ENCODE peak calls at places on chromosome 11, in seven cellular contexts. One of them, this sample, is unnamed.

GRCh38 chr11:65787649-65788622 is 1.1 kb downstream of the OVOL1 start:
- DNase-seq in H9: peak
- DNase-seq in mesenchymal stem cell: no peak
- DNase-seq in fibroblast of lung: no peak
- DNase-seq in SK-N-SH: peak
- DNase-seq in MM.1S: no peak
- DNase-seq in neuronal stem cell: no peak
- DNase-seq in this sample: peak

GRCh38 chr11:6229911-6230310 is 4.5 kb downstream of the FHIP1B start:
- DNase-seq in neuronal stem cell: no peak
- DNase-seq in mesenchymal stem cell: no peak
- DNase-seq in fibroblast of lung: no peak
- DNase-seq in H9: no peak
- DNase-seq in MM.1S: no peak
- DNase-seq in SK-N-SH: no peak
- DNase-seq in this sample: peak

GRCh38 chr11:77441409-77441808 is 32.5 kb downstream of the PAK1 start:
- DNase-seq in H9: no peak
- DNase-seq in fibroblast of lung: no peak
- DNase-seq in MM.1S: no peak
- DNase-seq in neuronal stem cell: no peak
- DNase-seq in SK-N-SH: no peak
- DNase-seq in mesenchymal stem cell: no peak
- DNase-seq in this sample: no peak

GRCh38 chr11:81005595-81005994 is 1564.8 kb upstream of the TENM4 start:
- DNase-seq in mesenchymal stem cell: peak
- DNase-seq in neuronal stem cell: no peak
- DNase-seq in fibroblast of lung: peak
- DNase-seq in SK-N-SH: no peak
- DNase-seq in MM.1S: no peak
- DNase-seq in H9: no peak
- DNase-seq in this sample: no peak

GRCh38 chr11:1482581-1483444 is 3.8 kb downstream of the MOB2 start:
- DNase-seq in neuronal stem cell: no peak
- DNase-seq in H9: no peak
- DNase-seq in mesenchymal stem cell: no peak
- DNase-seq in fibroblast of lung: no peak
- DNase-seq in MM.1S: no peak
- DNase-seq in SK-N-SH: no peak
- DNase-seq in this sample: no peak

GRCh38 chr11:28760676-28761390 is 652.6 kb downstream of the METTL15 start:
- DNase-seq in H9: no peak
- DNase-seq in SK-N-SH: no peak
- DNase-seq in mesenchymal stem cell: peak
- DNase-seq in fibroblast of lung: no peak
- DNase-seq in MM.1S: no peak
- DNase-seq in neuronal stem cell: no peak
- DNase-seq in this sample: no peak

GRCh38 chr11:22130462-22131053 is 62.3 kb upstream of the ANO5 start:
- DNase-seq in neuronal stem cell: peak
- DNase-seq in fibroblast of lung: no peak
- DNase-seq in SK-N-SH: peak
- DNase-seq in mesenchymal stem cell: no peak
- DNase-seq in MM.1S: peak
- DNase-seq in H9: no peak
- DNase-seq in this sample: no peak

GRCh38 chr11:99571094-99571493 is 550.3 kb downstream of the CNTN5 start:
- DNase-seq in fibroblast of lung: no peak
- DNase-seq in MM.1S: no peak
- DNase-seq in H9: no peak
- DNase-seq in neuronal stem cell: no peak
- DNase-seq in mesenchymal stem cell: no peak
- DNase-seq in SK-N-SH: no peak
- DNase-seq in this sample: no peak

GRCh38 chr11:101706015-101706414 is 122.2 kb upstream of the TRPC6 start:
- DNase-seq in SK-N-SH: no peak
- DNase-seq in mesenchymal stem cell: peak
- DNase-seq in MM.1S: no peak
- DNase-seq in neuronal stem cell: no peak
- DNase-seq in H9: no peak
- DNase-seq in fibroblast of lung: peak
- DNase-seq in this sample: no peak

GRCh38 chr11:9090488-9091043 is 833 bp downstream of the SCUBE2 start:
- DNase-seq in fibroblast of lung: no peak
- DNase-seq in SK-N-SH: peak
- DNase-seq in MM.1S: no peak
- DNase-seq in mesenchymal stem cell: peak
- DNase-seq in neuronal stem cell: no peak
- DNase-seq in H9: no peak
- DNase-seq in this sample: no peak

GRCh38 chr11:119316017-119316728 is 757 bp downstream of the MCAM start:
- DNase-seq in MM.1S: no peak
- DNase-seq in SK-N-SH: peak
- DNase-seq in neuronal stem cell: no peak
- DNase-seq in H9: no peak
- DNase-seq in fibroblast of lung: no peak
- DNase-seq in mesenchymal stem cell: peak
- DNase-seq in this sample: no peak

GRCh38 chr11:15159085-15159484 is 44.4 kb downstream of the INSC start:
- DNase-seq in mesenchymal stem cell: peak
- DNase-seq in H9: peak
- DNase-seq in neuronal stem cell: no peak
- DNase-seq in MM.1S: peak
- DNase-seq in fibroblast of lung: peak
- DNase-seq in SK-N-SH: peak
- DNase-seq in this sample: peak

GRCh38 chr11:79971255-79971654 is 530.4 kb upstream of the TENM4 start:
- DNase-seq in mesenchymal stem cell: no peak
- DNase-seq in MM.1S: no peak
- DNase-seq in SK-N-SH: no peak
- DNase-seq in neuronal stem cell: no peak
- DNase-seq in H9: no peak
- DNase-seq in fibroblast of lung: no peak
- DNase-seq in this sample: no peak

GRCh38 chr11:10856689-10857603 is 907 bp downstream of the ZBED5 start:
- DNase-seq in mesenchymal stem cell: peak
- DNase-seq in fibroblast of lung: peak
- DNase-seq in neuronal stem cell: peak
- DNase-seq in H9: no peak
- DNase-seq in MM.1S: peak
- DNase-seq in SK-N-SH: peak
- DNase-seq in this sample: peak

DNA sequence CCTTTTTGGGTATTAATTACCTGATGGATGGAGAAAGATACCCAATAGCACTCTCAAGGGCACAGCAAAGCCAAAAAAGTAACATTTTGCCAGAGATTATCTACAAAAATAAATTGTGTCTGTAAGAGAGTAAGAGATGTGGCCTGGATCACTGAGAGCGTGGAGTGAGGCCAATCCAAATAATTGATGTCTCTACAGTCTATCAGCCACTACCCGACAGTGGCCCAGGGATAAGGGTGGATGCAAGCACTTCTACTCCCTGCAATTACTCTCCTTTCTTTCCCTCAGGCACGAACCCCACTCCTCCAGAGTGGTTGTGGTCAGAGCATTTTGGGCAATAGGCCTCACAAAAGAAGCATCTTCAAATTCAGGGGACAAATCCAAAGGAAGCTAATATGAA is 92.3 kb upstream of the ZC3H12C start:
- DNase-seq in neuronal stem cell: no peak
- DNase-seq in mesenchymal stem cell: no peak
- DNase-seq in SK-N-SH: peak
- DNase-seq in fibroblast of lung: peak
- DNase-seq in H9: no peak
- DNase-seq in MM.1S: no peak
- DNase-seq in this sample: no peak
- H3K9ac ChIP-seq in neuronal stem cell: no peak
- H3K9ac ChIP-seq in mesenchymal stem cell: no peak
- H3K9ac ChIP-seq in SK-N-SH: no peak
- H3K9ac ChIP-seq in fibroblast of lung: no peak
- H3K9ac ChIP-seq in H9: no peak
- H3K9ac ChIP-seq in MM.1S: no peak
- H3K9ac ChIP-seq in this sample: no peak

DNA sequence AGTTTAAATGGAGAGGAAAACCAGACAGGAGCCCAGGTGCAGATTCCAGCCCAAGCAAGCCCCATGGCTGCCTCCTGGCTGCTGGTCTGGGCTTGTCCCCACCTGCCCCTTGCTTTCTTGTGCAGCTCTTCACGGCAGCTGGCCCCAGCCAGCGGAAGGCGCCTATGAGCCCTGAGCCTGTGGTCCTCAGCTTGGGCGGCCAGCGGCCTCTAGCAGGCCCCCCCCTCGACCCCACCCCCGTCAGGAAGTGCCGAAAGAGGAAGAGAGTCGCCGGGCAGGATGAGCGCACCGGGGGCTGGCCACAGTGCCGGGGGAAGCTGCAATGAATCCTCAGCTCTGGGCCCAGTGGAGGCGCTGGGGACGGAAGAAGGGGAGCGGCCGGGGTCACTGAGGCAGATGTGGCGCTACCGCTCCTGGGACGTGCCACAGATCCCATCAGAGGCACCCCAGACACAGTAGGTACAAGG is 2.1 kb upstream of the DGKZ start:
- DNase-seq in MM.1S: no peak
- DNase-seq in mesenchymal stem cell: no peak
- DNase-seq in SK-N-SH: no peak
- DNase-seq in fibroblast of lung: no peak
- DNase-seq in neuronal stem cell: no peak
- DNase-seq in H9: peak
- DNase-seq in this sample: no peak
- H3K27ac ChIP-seq in MM.1S: no peak
- H3K27ac ChIP-seq in mesenchymal stem cell: no peak
- H3K27ac ChIP-seq in SK-N-SH: no peak
- H3K27ac ChIP-seq in fibroblast of lung: no peak
- H3K27ac ChIP-seq in neuronal stem cell: no peak
- H3K27ac ChIP-seq in H9: no peak
- H3K27ac ChIP-seq in this sample: peak

GRCh38 chr11:60931897-60932296 is 7.6 kb downstream of the TMEM132A start:
- DNase-seq in H9: no peak
- DNase-seq in neuronal stem cell: no peak
- DNase-seq in SK-N-SH: no peak
- DNase-seq in fibroblast of lung: no peak
- DNase-seq in mesenchymal stem cell: no peak
- DNase-seq in MM.1S: no peak
- DNase-seq in this sample: no peak

GRCh38 chr11:60933416-60933815 is 9.2 kb downstream of the TMEM132A start:
- DNase-seq in MM.1S: no peak
- DNase-seq in neuronal stem cell: no peak
- DNase-seq in H9: no peak
- DNase-seq in fibroblast of lung: no peak
- DNase-seq in SK-N-SH: no peak
- DNase-seq in mesenchymal stem cell: no peak
- DNase-seq in this sample: no peak

GRCh38 chr11:60934091-60934789 is 10.0 kb downstream of the TMEM132A start:
- DNase-seq in SK-N-SH: no peak
- DNase-seq in MM.1S: no peak
- DNase-seq in fibroblast of lung: no peak
- DNase-seq in neuronal stem cell: no peak
- DNase-seq in mesenchymal stem cell: no peak
- DNase-seq in H9: no peak
- DNase-seq in this sample: no peak

GRCh38 chr11:60934790-60935605 is 10.7 kb downstream of the TMEM132A start:
- DNase-seq in H9: no peak
- DNase-seq in neuronal stem cell: no peak
- DNase-seq in mesenchymal stem cell: no peak
- DNase-seq in fibroblast of lung: no peak
- DNase-seq in MM.1S: no peak
- DNase-seq in SK-N-SH: no peak
- DNase-seq in this sample: no peak

DNA sequence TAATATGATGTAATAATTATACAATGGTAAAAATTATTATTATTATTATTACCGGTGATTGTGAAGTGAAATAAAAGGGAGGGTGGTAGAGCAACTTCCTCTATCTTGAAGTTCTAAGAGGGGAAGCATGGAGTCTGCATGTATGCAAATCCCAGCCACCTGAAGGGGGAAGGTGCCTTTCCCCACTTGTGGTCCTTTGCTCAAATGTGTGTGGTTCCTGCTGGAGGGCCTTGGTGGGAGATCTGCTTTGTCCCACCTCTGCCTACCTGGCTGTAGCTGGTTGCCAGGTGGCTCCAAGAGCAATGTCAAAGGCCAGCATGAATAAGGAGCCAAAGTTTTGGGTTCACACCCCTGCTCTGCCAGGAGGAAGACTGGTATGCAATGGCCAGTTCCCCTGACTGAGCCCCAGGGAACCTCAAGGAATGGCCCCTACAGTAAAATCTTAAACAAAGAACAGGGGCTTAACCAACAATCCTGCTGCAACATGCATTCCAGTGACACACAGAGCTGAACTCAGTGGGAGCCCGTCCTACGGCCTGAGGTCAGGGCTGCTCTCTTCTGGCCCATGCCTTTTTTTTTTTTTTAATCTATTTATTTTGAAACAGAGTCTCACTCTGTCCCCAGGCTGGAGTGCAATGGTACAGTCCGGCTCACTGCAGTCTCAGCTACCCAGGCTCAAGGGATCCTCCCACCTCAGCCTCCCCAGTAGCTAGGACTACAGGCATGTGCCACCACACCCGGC is 8.5 kb downstream of the TMEM132A start:
- DNase-seq in mesenchymal stem cell: no peak
- DNase-seq in H9: no peak
- DNase-seq in neuronal stem cell: no peak
- DNase-seq in MM.1S: no peak
- DNase-seq in SK-N-SH: peak
- DNase-seq in fibroblast of lung: no peak
- DNase-seq in this sample: no peak
- H3K9ac ChIP-seq in mesenchymal stem cell: no peak
- H3K9ac ChIP-seq in H9: no peak
- H3K9ac ChIP-seq in neuronal stem cell: peak
- H3K9ac ChIP-seq in MM.1S: no peak
- H3K9ac ChIP-seq in SK-N-SH: no peak
- H3K9ac ChIP-seq in fibroblast of lung: no peak
- H3K9ac ChIP-seq in this sample: no peak

GRCh38 chr11:117985953-117986887 is at the start of gene IL10RA:
- DNase-seq in fibroblast of lung: peak
- DNase-seq in H9: peak
- DNase-seq in neuronal stem cell: peak
- DNase-seq in MM.1S: peak
- DNase-seq in SK-N-SH: peak
- DNase-seq in mesenchymal stem cell: peak
- DNase-seq in this sample: peak
- H3K27ac ChIP-seq in fibroblast of lung: no peak
- H3K27ac ChIP-seq in H9: no peak
- H3K27ac ChIP-seq in neuronal stem cell: no peak
- H3K27ac ChIP-seq in MM.1S: peak
- H3K27ac ChIP-seq in SK-N-SH: no peak
- H3K27ac ChIP-seq in mesenchymal stem cell: no peak
- H3K27ac ChIP-seq in this sample: peak